ENCODE peak calls at places on chromosomes 1 and 21, in seven cellular contexts. Q is neuronal stem cell, H is H9, D is IMR-90, M is H1, S is mesendoderm, B is mesenchymal stem cell. X is an unnamed sample.

GRCh38 chr1:241156231-241156965 is 200.6 kb downstream of the RGS7 start:
- DNase-seq in Q (no peak), S (peak; percentile 27), D (peak; percentile 2), M (no peak), H (no peak), B (peak; percentile 2), X (no peak)

GRCh38 chr1:19762175-19762779 is 37.4 kb downstream of the TMCO4 start:
- DNase-seq in H (peak; percentile 61), Q (peak; percentile 23), B (peak; percentile 41), D (peak; percentile 23), S (peak; percentile 46), M (no peak), X (peak; percentile 19)

GRCh38 chr1:109959974-109960744 is 24.4 kb upstream of the AHCYL1 start:
- DNase-seq in M (no peak), Q (peak; percentile 81), H (peak; percentile 66), S (peak; percentile 96), D (peak; percentile 78), B (peak; percentile 66), X (peak; percentile 68)

GRCh38 chr1:2528966-2529750 is 905 bp downstream of the HES5 start:
- DNase-seq in B (peak; percentile 41), M (peak; percentile 63), S (peak; percentile 75), D (no peak), Q (no peak), H (peak; percentile 73), X (peak; percentile 73)

GRCh38 chr1:108639899-108640560 is 20.9 kb downstream of the HENMT1 start:
- DNase-seq in D (no peak), S (peak; percentile 26), B (no peak), H (no peak), M (no peak), Q (no peak), X (no peak)

GRCh38 chr1:87826639-87827345 is 498.1 kb downstream of the LMO4 start:
- DNase-seq in D (peak; percentile 90), M (no peak), H (no peak), B (peak; percentile 4), Q (no peak), S (no peak), X (peak; percentile 13)

GRCh38 chr1:44810101-44810761 is 1.9 kb downstream of the BTBD19 start:
- DNase-seq in B (peak; percentile 40), M (no peak), S (no peak), Q (no peak), H (peak; percentile 24), D (no peak), X (no peak)

GRCh38 chr1:42272920-42273319 is 62.1 kb downstream of the FOXJ3 start:
- DNase-seq in B (no peak), D (no peak), M (no peak), S (no peak), Q (no peak), H (no peak), X (no peak)

GRCh38 chr1:2543543-2544092 is 12.6 kb upstream of the TNFRSF14 start:
- DNase-seq in B (peak; percentile 60), M (no peak), H (no peak), S (no peak), Q (peak; percentile 68), D (peak; percentile 27), X (no peak)

GRCh38 chr1:202018476-202019234 is 8.3 kb downstream of the ELF3 start:
- DNase-seq in B (no peak), D (no peak), S (peak; percentile 43), H (no peak), M (no peak), Q (no peak), X (peak; percentile 55)

GRCh38 chr21:44800971-44801467 is 601 bp downstream of the UBE2G2 start:
- DNase-seq in S (peak; percentile 72), Q (no peak), B (peak; percentile 49), H (no peak), D (peak; percentile 26), M (no peak), X (peak; percentile 73)

GRCh38 chr1:234433563-234434285 is 45.3 kb downstream of the TARBP1 start:
- DNase-seq in Q (no peak), S (no peak), B (peak; percentile 12), D (peak; percentile 81), M (no peak), H (no peak), X (no peak)

GRCh38 chr1:118692143-118692542 is 296.0 kb downstream of the TBX15 start:
- DNase-seq in M (no peak), H (no peak), Q (no peak), S (no peak), D (no peak), B (no peak), X (no peak)

GRCh38 chr1:232137066-232137465 is 492.9 kb downstream of the SIPA1L2 start:
- DNase-seq in M (no peak), B (no peak), Q (no peak), D (no peak), S (no peak), H (no peak), X (no peak)

GRCh38 chr1:191707288-191707687 is 451.0 kb upstream of the RGS18 start:
- DNase-seq in B (no peak), Q (no peak), H (no peak), S (no peak), M (no peak), D (peak; percentile 49), X (peak; percentile 1)

GRCh38 chr1:150763631-150764223 is 1.9 kb downstream of the CTSS start:
- DNase-seq in D (peak; percentile 15), M (no peak), B (peak; percentile 37), Q (no peak), H (no peak), S (no peak), X (no peak)

DNA sequence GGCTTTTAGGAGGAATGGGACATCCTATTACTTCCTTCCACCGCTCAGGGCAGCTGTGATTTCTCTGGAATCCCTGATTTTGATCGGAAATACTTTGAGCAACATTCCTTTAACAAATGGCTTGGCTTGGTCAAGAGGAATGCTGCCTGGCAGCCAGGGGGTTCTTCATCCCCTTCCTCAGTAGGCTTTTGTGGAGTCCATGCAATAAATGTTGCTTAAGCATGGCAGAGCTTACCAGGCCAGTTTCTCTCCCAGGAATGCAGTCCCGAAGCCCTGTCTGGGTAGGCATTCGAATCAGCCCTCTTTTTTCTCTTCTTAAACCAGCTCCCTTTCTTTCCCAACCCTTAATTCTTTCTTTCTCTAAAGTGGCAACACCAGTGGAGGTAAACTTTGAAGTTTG is 177.1 kb upstream of the KIAA0040 start:
- DNase-seq in Q (no peak), H (no peak), D (no peak), M (no peak), S (peak; percentile 43), B (no peak), X (peak; percentile 98)
- H2AK5ac ChIP-seq in Q (no peak overlapping the region), H (no peak overlapping the region), D (no peak overlapping the region), M (no peak overlapping the region), S (no peak overlapping the region), B (no peak overlapping the region), X (no peak overlapping the region)

DNA sequence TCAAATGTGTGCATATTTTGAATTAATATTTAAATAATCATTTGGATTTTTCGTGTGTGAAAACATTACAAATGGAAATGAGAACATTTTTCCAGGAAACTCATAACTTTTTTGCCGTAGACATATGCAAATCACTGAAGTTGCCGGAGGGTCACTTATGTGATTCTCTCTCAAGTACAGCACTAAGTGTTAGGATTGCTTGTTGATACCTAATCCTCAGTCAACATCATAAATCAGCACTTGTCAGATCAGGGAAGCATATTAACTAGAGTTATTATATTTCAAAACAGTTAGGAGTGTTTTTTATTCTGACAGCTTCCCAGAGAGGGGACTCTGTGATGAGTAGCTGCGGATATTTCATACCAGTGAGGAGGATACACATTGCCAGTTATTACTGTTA is 41.4 kb downstream of the NCAM2 start:
- DNase-seq in S (no peak), H (no peak), D (no peak), M (no peak), Q (no peak), B (no peak), X (no peak)
- H3K4me2 ChIP-seq in S (no peak overlapping the region), H (no peak overlapping the region), D (no peak overlapping the region), M (no peak overlapping the region), Q (no peak overlapping the region), B (no peak overlapping the region), X (no peak overlapping the region)

GRCh38 chr1:147091801-147092200 is 80.5 kb downstream of the PRKAB2 start:
- DNase-seq in D (no peak), S (no peak), M (no peak), B (no peak), H (no peak), Q (no peak), X (peak; percentile 83)
- H2AK5ac ChIP-seq in D (no peak overlapping the region), S (no peak overlapping the region), M (no peak overlapping the region), B (no peak overlapping the region), H (no peak overlapping the region), Q (no peak overlapping the region), X (no peak overlapping the region)

GRCh38 chr1:55067022-55067781 is 27.9 kb downstream of the PCSK9 start:
- DNase-seq in M (no peak), Q (no peak), D (no peak), S (no peak), H (peak; percentile 32), B (no peak), X (no peak)
- H3K4me2 ChIP-seq in M (no peak overlapping the region), Q (no peak overlapping the region), D (no peak overlapping the region), S (no peak overlapping the region), H (no peak overlapping the region), B (no peak overlapping the region), X (no peak overlapping the region)

GRCh38 chr1:26749458-26749857 is 38.3 kb upstream of the PIGV start:
- DNase-seq in M (no peak), Q (no peak), B (no peak), H (no peak), D (no peak), S (no peak), X (no peak)

GRCh38 chr1:26744075-26744958 is 43.4 kb upstream of the PIGV start:
- DNase-seq in S (peak; percentile 96), B (peak; percentile 93), D (peak; percentile 94), Q (no peak), M (no peak), H (peak; percentile 90), X (peak; percentile 86)

GRCh38 chr1:26745191-26745590 is 42.6 kb upstream of the PIGV start:
- DNase-seq in M (no peak), B (no peak), S (no peak), Q (no peak), D (peak; percentile 47), H (no peak), X (no peak)

GRCh38 chr1:26748351-26748750 is 39.4 kb upstream of the PIGV start:
- DNase-seq in B (no peak), M (no peak), H (no peak), Q (no peak), S (no peak), D (no peak), X (no peak)

DNA sequence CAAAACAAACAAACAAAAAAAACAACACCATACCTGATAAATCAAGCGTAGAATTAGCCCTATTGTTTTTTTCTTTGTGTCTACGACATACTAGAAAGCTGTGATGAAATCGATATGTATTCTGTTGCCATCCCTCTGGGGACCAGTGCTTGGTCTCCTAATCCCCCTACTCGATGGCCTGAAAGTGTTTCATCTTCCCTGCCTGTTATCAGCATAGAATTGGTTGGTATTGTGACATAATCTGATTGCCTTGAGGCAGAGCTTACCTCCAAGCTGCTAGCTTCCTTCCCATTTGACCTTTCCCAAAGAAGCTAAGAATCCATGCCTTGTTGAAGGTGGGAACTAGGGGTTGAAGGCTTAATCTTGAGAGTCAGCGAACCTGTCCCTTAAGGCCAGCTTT is 40.7 kb upstream of the PIGV start:
- DNase-seq in M (no peak), Q (no peak), B (no peak), D (no peak), S (peak; percentile 86), H (no peak), X (no peak)
- H2AK5ac ChIP-seq in M (no peak overlapping the region), Q (no peak overlapping the region), B (no peak overlapping the region), D (no peak overlapping the region), S (no peak overlapping the region), H (no peak overlapping the region), X (no peak overlapping the region)

GRCh38 chr21:42395302-42395701 is 550 bp downstream of the TMPRSS3 start:
- DNase-seq in Q (no peak), D (no peak), H (no peak), M (no peak), S (no peak), B (no peak), X (no peak)
- H3K4me2 ChIP-seq in Q (no peak overlapping the region), D (no peak overlapping the region), H (no peak overlapping the region), M (no peak overlapping the region), S (no peak overlapping the region), B (no peak overlapping the region), X (no peak overlapping the region)